ENCODE peak calls at places on chromosomes 5 and 9, in ten cellular contexts. B, N, D, J, K, Q, I, R, Z and A are unnamed samples.

GRCh38 chr5:41794478-41794877 is 75.7 kb downstream of the OXCT1 start:
- DNase-seq in K (no peak), B (no peak), Z (peak; percentile 68), D (no peak), Q (peak; percentile 84), N (peak; percentile 80), J (peak; percentile 97), R (no peak), I (peak; percentile 89), A (peak; percentile 68)

GRCh38 chr9:22131817-22132216 is 122.7 kb upstream of the CDKN2B start:
- DNase-seq in Z (no peak), K (no peak), N (no peak), D (no peak), J (no peak), I (no peak), Q (no peak), R (no peak), B (no peak), A (no peak)

GRCh38 chr5:134195666-134196065 is 18.9 kb upstream of the SKP1 start:
- DNase-seq in R (no peak), K (no peak), N (no peak), J (no peak), Z (no peak), Q (no peak), D (no peak), B (no peak), I (no peak), A (no peak)

GRCh38 chr5:142547445-142548374 is 138.2 kb downstream of the FGF1 start:
- DNase-seq in K (no peak), B (no peak), I (no peak), N (no peak), Q (no peak), R (no peak), Z (no peak), D (no peak), J (no peak), A (no peak)

GRCh38 chr5:169273881-169274280 is 27.1 kb downstream of the SLIT3 start:
- DNase-seq in R (no peak), N (no peak), Q (no peak), K (no peak), I (no peak), J (no peak), Z (no peak), B (no peak), D (no peak), A (no peak)

GRCh38 chr5:129094924-129095797 is 612 bp downstream of the ISOC1 start:
- DNase-seq in J (peak; percentile 12), I (no peak), R (peak; percentile 81), N (peak; percentile 61), Z (peak; percentile 87), Q (no peak), D (peak; percentile 79), B (peak; percentile 68), K (peak; percentile 73), A (no peak)

GRCh38 chr5:99949969-99950524 is 585.1 kb upstream of the FAM174A start:
- DNase-seq in J (no peak), I (no peak), B (no peak), D (no peak), Q (no peak), K (no peak), R (no peak), N (no peak), Z (no peak), A (no peak)

GRCh38 chr9:3012245-3012644 is 168.3 kb upstream of the PUM3 start:
- DNase-seq in K (no peak), D (no peak), R (no peak), J (no peak), Z (no peak), Q (no peak), B (no peak), I (no peak), N (no peak), A (no peak)

GRCh38 chr5:169336234-169336633 is 35.3 kb upstream of the SLIT3 start:
- DNase-seq in Z (no peak), I (no peak), B (no peak), Q (no peak), J (no peak), K (no peak), R (no peak), D (no peak), N (no peak), A (no peak)

GRCh38 chr5:22514231-22514630 is 338.9 kb downstream of the CDH12 start:
- DNase-seq in N (peak; percentile 41), I (no peak), Q (no peak), J (no peak), K (no peak), D (no peak), B (no peak), R (no peak), Z (no peak), A (no peak)

GRCh38 chr9:134916161-134916665 is 1.5 kb downstream of the FCN1 start:
- DNase-seq in J (no peak), Z (no peak), Q (no peak), R (no peak), B (no peak), K (no peak), D (no peak), N (no peak), I (no peak), A (no peak)

GRCh38 chr5:127392762-127393161 is 102.2 kb downstream of the MEGF10 start:
- DNase-seq in D (no peak), Z (no peak), I (no peak), N (no peak), R (no peak), Q (no peak), K (no peak), B (no peak), J (no peak), A (no peak)

GRCh38 chr5:150616024-150616470 is 24.4 kb upstream of the SYNPO start:
- DNase-seq in B (peak; percentile 95), Q (no peak), I (no peak), Z (no peak), R (peak; percentile 74), N (peak; percentile 49), J (no peak), K (peak; percentile 64), D (peak; percentile 78), A (no peak)

GRCh38 chr5:79109527-79110492 is 1.8 kb upstream of the BHMT start:
- DNase-seq in J (no peak), Q (no peak), Z (peak; percentile 34), K (peak; percentile 44), D (peak; percentile 23), R (peak; percentile 34), B (no peak), I (no peak), N (peak; percentile 43), A (no peak)

GRCh38 chr5:69462170-69462569 is 30.4 kb upstream of the OCLN start:
- DNase-seq in J (no peak), K (no peak), R (no peak), Q (no peak), D (no peak), B (no peak), I (no peak), Z (no peak), N (no peak), A (no peak)

GRCh38 chr5:135444881-135445280 is 2.3 kb downstream of the DCANP1 start:
- DNase-seq in R (no peak), I (no peak), B (no peak), K (peak; percentile 2), Q (no peak), N (no peak), J (no peak), Z (no peak), D (no peak), A (no peak)

GRCh38 chr5:136146201-136146600 is 13.6 kb downstream of the SMAD5 start:
- DNase-seq in J (no peak), K (no peak), N (no peak), Z (no peak), B (no peak), R (no peak), I (no peak), Q (no peak), D (no peak), A (no peak)

DNA sequence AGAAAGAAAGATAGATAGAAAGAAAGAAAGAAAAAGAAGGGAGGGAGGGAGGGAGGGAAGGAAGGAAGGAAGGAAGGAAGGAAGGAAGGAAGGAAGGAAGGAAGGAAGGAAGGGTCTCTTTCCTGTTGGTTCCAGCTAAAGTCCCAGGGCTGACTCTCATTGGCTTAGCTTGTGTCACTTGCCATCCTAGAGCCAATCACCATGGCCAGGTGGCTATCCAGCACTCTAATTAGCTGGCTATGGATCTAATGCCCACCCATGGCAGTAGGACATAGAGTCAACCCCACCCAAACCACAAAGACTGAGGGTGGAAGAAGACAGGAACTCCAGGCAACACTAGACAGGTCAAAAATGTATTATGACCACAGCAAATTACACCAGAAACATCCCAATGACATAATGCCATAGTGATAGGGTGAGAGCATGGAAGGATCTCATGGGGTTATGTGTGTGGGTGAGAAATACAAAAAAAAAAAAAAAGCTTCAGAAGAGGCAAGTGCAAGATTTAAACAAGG is 10.8 kb upstream of the CPLX2 start:
- DNase-seq in B (no peak), J (no peak), Q (no peak), I (no peak), D (no peak), K (no peak), R (no peak), N (no peak), Z (no peak), A (no peak)
- TF ChIP-seq CTCF in B (no peak), J (no peak), Q (no peak), I (no peak), D (no peak), K (no peak), R (no peak), N (no peak), Z (no peak), A (no peak)

GRCh38 chr5:62589504-62589903 is 10.9 kb downstream of the LRRC70 start:
- DNase-seq in J (no peak), D (no peak), N (no peak), Q (no peak), R (no peak), B (no peak), K (no peak), I (no peak), Z (no peak), A (no peak)
- TF ChIP-seq CTCF in J (peak; percentile 1), D (no peak), N (no peak), Q (peak; percentile 14), R (no peak), B (no peak), K (no peak), I (no peak), Z (no peak), A (no peak)

GRCh38 chr9:107861075-107861474 is 371.5 kb upstream of the KLF4 start:
- DNase-seq in J (no peak), K (no peak), I (no peak), Q (no peak), D (no peak), R (no peak), N (no peak), B (no peak), Z (no peak), A (no peak)
- TF ChIP-seq CTCF in J (no peak), K (peak; percentile 18), I (no peak), Q (no peak), D (peak; percentile 11), R (no peak), N (no peak), B (no peak), Z (no peak), A (no peak)

DNA sequence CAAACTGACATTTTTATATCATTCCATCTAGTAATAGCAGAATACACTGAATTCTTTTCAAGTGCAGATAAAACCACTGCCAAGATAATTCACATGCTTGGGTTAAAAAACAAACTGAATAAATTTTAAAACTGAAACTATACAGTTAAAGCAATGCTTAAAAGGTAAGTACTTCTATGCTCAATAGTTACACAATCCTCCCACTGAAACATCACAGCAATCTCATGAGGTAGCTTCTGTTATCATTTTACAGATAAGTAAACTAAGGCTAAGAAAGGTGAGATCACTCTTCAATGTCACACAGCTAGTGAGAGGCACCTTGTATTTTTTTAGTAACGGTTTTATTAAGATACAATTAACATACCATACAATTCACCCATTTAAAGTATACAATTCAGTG is 13.4 kb upstream of the GOLGA1 start:
- DNase-seq in R (no peak), J (no peak), I (no peak), K (no peak), Q (no peak), D (no peak), N (no peak), B (no peak), Z (no peak), A (no peak)
- TF ChIP-seq CTCF in R (no peak), J (no peak), I (no peak), K (no peak), Q (no peak), D (no peak), N (no peak), B (no peak), Z (no peak), A (no peak)